ENCODE peak calls at places on chromosomes 2 and 18, in four cellular contexts. L is pancreas, R is K562, H is GM23248. F is an unnamed sample.

GRCh38 chr18:23487738-23488625 is 15.3 kb upstream of the RMC1 start:
- DNase-seq in L (no peak), R (peak; percentile 37), H (peak; percentile 23), F (no peak)

GRCh38 chr2:27856386-27856785 is 33.8 kb downstream of the RBKS start:
- DNase-seq in L (no peak), R (no peak), H (no peak), F (no peak)

GRCh38 chr18:13756671-13757070 is 30.2 kb downstream of the RNMT start:
- DNase-seq in L (no peak), R (no peak), H (no peak), F (no peak)

GRCh38 chr2:57796527-57796926 is 250.1 kb upstream of the VRK2 start:
- DNase-seq in L (no peak), R (no peak), H (peak; percentile 19), F (no peak)

GRCh38 chr18:12989397-12990127 is 1.6 kb upstream of the CEP192 start:
- DNase-seq in L (no peak), R (no peak), H (no peak), F (no peak)

GRCh38 chr2:27105981-27106380 is 12.9 kb downstream of the CGREF1 start:
- DNase-seq in L (no peak), R (no peak), H (no peak), F (no peak)

GRCh38 chr2:227781841-227782240 is 31.8 kb upstream of the CCL20 start:
- DNase-seq in L (no peak), R (no peak), H (no peak), F (no peak)

GRCh38 chr2:218020966-218021535 is 18.3 kb upstream of the TNS1 start:
- DNase-seq in L (peak; percentile 12), R (no peak), H (no peak), F (no peak)

GRCh38 chr2:191233533-191233932 is 11.7 kb upstream of the MYO1B start:
- DNase-seq in L (no peak), R (no peak), H (no peak), F (no peak)

GRCh38 chr18:30889582-30890301 is 152.8 kb downstream of the DSC3 start:
- DNase-seq in L (no peak), R (no peak), H (no peak), F (peak; percentile 5)

GRCh38 chr2:103402944-103403343 is 641.1 kb downstream of the TMEM182 start:
- DNase-seq in L (no peak), R (no peak), H (no peak), F (no peak)

GRCh38 chr2:238938460-238939055 is 90.7 kb downstream of the TWIST2 start:
- DNase-seq in L (peak; percentile 36), R (no peak), H (peak; percentile 99), F (peak; percentile 61)

GRCh38 chr2:66541646-66542045 is 106.7 kb downstream of the MEIS1 start:
- DNase-seq in L (no peak), R (no peak), H (no peak), F (no peak)

GRCh38 chr18:6132751-6133368 is 237.5 kb upstream of the TMEM200C start:
- DNase-seq in L (no peak), R (no peak), H (no peak), F (no peak)

GRCh38 chr2:216807861-216808272 is 52.0 kb downstream of the TNP1 start:
- DNase-seq in L (no peak), R (no peak), H (peak; percentile 18), F (no peak)

GRCh38 chr2:72915907-72916742 is 1.2 kb upstream of the EMX1 start:
- DNase-seq in L (peak; percentile 70), R (peak; percentile 70), H (peak; percentile 54), F (peak; percentile 85)

GRCh38 chr18:45657357-45658335 is 42.4 kb downstream of the SLC14A2 start:
- DNase-seq in L (no peak), R (no peak), H (peak; percentile 78), F (no peak)

GRCh38 chr2:161250864-161251436 is 57.3 kb upstream of the PSMD14 start:
- DNase-seq in L (no peak), R (peak; percentile 39), H (peak; percentile 62), F (no peak)

GRCh38 chr2:235920216-235920615 is 248.0 kb downstream of the GBX2 start:
- DNase-seq in L (no peak), R (no peak), H (no peak), F (no peak)

GRCh38 chr2:20551231-20551944 is 99.5 kb downstream of the HS1BP3 start:
- DNase-seq in L (no peak), R (no peak), H (peak; percentile 61), F (no peak)

GRCh38 chr2:101125374-101125773 is 25.8 kb downstream of the TBC1D8 start:
- DNase-seq in L (no peak), R (no peak), H (peak; percentile 35), F (no peak)

GRCh38 chr2:38509947-38510326 is 92.8 kb downstream of the HNRNPLL start:
- DNase-seq in L (no peak), R (no peak), H (no peak), F (no peak)

GRCh38 chr2:112666764-112667122 is 21.0 kb downstream of the SLC20A1 start:
- DNase-seq in L (no peak), R (peak; percentile 72), H (no peak), F (no peak)

GRCh38 chr2:101806123-101806522 is 108.6 kb downstream of the MAP4K4 start:
- DNase-seq in L (no peak), R (no peak), H (peak; percentile 75), F (no peak)

GRCh38 chr2:25341753-25342371 is at the start of gene DNMT3A:
- DNase-seq in L (peak; percentile 64), R (peak; percentile 74), H (peak; percentile 79), F (peak; percentile 79)

GRCh38 chr18:26757263-26758019 is 108.1 kb downstream of the AQP4 start:
- DNase-seq in L (peak; percentile 64), R (no peak), H (no peak), F (peak; percentile 27)

GRCh38 chr18:23053756-23054457 is 81.4 kb upstream of the CABLES1 start:
- DNase-seq in L (no peak), R (no peak), H (peak; percentile 85), F (no peak)

GRCh38 chr2:241773511-241774418 is 2.9 kb upstream of the GAL3ST2 start:
- DNase-seq in L (no peak), R (peak; percentile 2), H (no peak), F (peak; percentile 88)

GRCh38 chr2:96153291-96153713 is 8.1 kb upstream of the DUSP2 start:
- DNase-seq in L (no peak), R (no peak), H (no peak), F (no peak)

DNA sequence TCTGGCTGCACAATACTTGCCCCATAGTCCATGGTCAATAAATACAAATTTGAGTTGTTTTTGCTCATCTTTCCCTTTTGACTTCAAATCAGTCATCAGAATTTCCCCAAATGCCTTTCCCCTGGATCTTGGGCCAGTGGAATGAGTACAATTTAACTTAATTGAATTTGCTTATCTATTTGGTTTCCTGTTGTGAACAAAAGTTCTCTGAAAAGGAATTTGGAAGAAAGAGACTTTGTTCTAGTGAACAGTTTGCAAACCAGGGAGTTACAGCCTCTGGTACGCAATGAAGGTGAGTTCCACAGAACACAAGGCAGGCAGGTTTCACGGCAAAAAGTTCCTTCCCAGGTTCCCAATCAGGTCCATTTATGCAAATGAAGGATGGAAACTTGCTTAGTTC is 1.2 kb upstream of the UGT1A1 start:
- DNase-seq in L (no peak), R (no peak), H (no peak), F (no peak)
- H3K4me1 ChIP-seq in L (no peaks in the 10 kb centered on the region), R (no peaks in the 10 kb centered on the region), H (peaks cover 4% of the 10 kb centered on the region), F (peaks cover 19% of the 10 kb centered on the region)

GRCh38 chr18:66635342-66635741 is 31.5 kb upstream of the CDH19 start:
- DNase-seq in L (no peak), R (no peak), H (no peak), F (no peak)

GRCh38 chr18:66632771-66633170 is 28.9 kb upstream of the CDH19 start:
- DNase-seq in L (no peak), R (no peak), H (no peak), F (no peak)
- H3K9me3 ChIP-seq in L (no peaks in the 10 kb centered on the region), R (no peaks in the 10 kb centered on the region), H (no peaks in the 10 kb centered on the region), F (no peaks in the 10 kb centered on the region)

DNA sequence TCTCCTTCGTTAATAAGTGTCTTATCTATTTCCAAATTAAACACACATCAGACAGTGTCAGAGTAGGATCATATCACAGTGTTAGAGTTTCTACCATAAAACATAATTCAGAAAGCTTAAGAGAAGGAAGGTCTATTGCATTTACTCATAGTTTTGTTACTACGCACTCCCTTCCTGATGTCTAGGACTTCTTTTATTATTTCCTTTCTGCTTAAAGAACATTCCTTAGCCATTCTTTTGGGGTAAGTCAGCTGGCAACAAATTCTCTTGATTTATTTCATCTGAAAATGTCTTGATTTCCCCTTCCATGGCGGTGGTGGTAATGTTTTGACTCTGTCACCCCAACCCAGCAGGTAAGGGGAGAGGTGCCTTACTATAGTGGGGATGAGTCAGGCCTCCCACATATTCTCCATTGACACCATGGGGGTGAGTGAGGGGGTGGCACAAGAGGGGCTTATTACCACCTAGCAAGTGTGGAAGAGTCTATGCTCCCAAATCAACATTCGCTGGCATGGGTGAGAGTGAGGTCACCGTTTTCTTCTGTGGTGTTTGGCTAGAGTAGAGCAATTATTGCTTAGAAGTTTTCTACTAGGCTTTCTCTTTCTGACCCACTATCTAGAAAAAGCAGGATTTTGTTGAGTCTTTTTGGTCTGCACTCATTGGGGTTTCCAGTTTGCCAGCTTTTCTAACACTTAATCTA is 29.9 kb downstream of the ABCB11 start:
- DNase-seq in L (no peak), R (no peak), H (no peak), F (no peak)
- H3K4me3 ChIP-seq in L (no peak overlapping the region), R (no peak overlapping the region), H (no peak overlapping the region), F (no peak overlapping the region)

GRCh38 chr2:134277223-134277622 is 23.4 kb downstream of the MGAT5 start:
- DNase-seq in L (no peak), R (no peak), H (no peak), F (no peak)
- H3K4me1 ChIP-seq in L (no peaks in the 10 kb centered on the region), R (no peaks in the 10 kb centered on the region), H (peaks cover 3% of the 10 kb centered on the region), F (no peaks in the 10 kb centered on the region)

DNA sequence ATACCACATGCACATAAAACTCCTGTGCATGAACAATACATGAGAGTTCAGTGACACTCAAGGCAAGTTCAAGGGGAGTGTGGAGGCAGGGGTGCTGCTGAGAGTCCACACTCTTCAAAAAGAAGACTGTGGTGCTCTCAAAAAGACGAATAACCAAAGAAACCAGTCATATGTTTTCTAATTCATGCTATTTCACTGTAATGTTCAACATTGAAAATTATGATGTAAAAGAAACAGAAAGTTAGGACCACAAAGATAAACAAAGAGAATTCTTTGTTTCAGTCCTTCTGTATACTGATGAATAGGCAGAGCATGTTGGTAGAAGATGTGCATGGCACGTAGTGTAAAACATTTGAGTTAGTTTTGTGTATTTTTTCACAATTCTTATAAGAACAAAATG is 864.2 kb upstream of the LRATD1 start:
- DNase-seq in L (no peak), R (no peak), H (no peak), F (no peak)
- H3K9me3 ChIP-seq in L (no peaks in the 10 kb centered on the region), R (no peaks in the 10 kb centered on the region), H (no peaks in the 10 kb centered on the region), F (no peaks in the 10 kb centered on the region)

DNA sequence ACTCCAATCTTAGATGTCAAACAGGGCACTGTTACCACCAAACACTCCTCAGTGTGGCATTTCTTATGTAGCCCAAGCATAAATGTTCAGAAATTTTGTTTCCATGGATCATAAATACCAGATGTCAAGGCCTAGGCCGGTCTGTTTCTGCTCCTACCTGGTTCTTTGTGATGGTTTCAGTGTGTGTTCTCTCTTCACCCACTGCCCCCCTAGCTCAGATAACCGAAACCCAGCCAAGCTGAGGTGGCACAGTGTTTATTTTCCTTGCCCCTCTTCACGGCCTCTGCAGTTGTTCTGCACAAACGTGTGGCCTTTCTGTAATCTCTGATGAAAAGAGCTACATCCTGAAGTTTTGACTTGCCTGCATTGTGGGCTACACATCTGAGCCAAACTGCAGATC is 98.9 kb downstream of the NRP2 start:
- DNase-seq in L (no peak), R (no peak), H (no peak), F (no peak)
- H3K4me3 ChIP-seq in L (no peak overlapping the region), R (no peak overlapping the region), H (no peak overlapping the region), F (no peak overlapping the region)